ENCODE peak calls at places on chromosomes 3 and 15, in nine cellular contexts. N is cardiac muscle cell, G is AG10803, C is adrenal gland, L is stomach, H is fibroblast of the aortic adventitia, X is lower lobe of right lung, J is body of pancreas, D is fibroblast of pulmonary artery. T is an unnamed sample.

GRCh38 chr3:33115024-33115768 is 1.4 kb downstream of the CRTAP start:
- DNase-seq in N (peak), D (peak), X (peak), C (peak), H (peak), J (peak), G (peak), L (peak), T (peak)

GRCh38 chr3:108159128-108159527 is 63.1 kb downstream of the IFT57 start:
- DNase-seq in X (no peak), G (no peak), L (no peak), H (peak), C (no peak), D (peak), N (peak), J (no peak), T (peak)

GRCh38 chr3:198032445-198032936 is 72.5 kb downstream of the LMLN start:
- DNase-seq in X (no peak), J (no peak), L (no peak), N (peak), G (no peak), C (peak), D (peak), H (no peak), T (no peak)

GRCh38 chr15:39471791-39472190 is 109.1 kb upstream of the THBS1 start:
- DNase-seq in L (no peak), G (peak), J (no peak), H (peak), D (no peak), N (no peak), X (no peak), C (no peak), T (no peak)

GRCh38 chr3:30350011-30350410 is 256.4 kb upstream of the TGFBR2 start:
- DNase-seq in D (no peak), C (no peak), J (no peak), N (no peak), L (no peak), X (no peak), G (no peak), H (no peak), T (no peak)

GRCh38 chr15:89836255-89837133 is 21.8 kb upstream of the ANPEP start:
- DNase-seq in C (peak), H (peak), G (peak), D (peak), X (no peak), N (peak), J (no peak), L (no peak), T (peak)

GRCh38 chr15:40595219-40595618 is 1.2 kb downstream of the KNL1 start:
- DNase-seq in N (no peak), L (no peak), D (no peak), X (no peak), G (no peak), J (no peak), C (no peak), H (no peak), T (no peak)

GRCh38 chr15:85377986-85378385 is 2.4 kb upstream of the AKAP13 start:
- DNase-seq in N (no peak), J (no peak), X (no peak), H (no peak), C (no peak), G (no peak), D (no peak), L (no peak), T (no peak)

GRCh38 chr3:186414735-186415419 is 52.8 kb upstream of the DGKG start:
- DNase-seq in D (peak), N (peak), J (peak), X (no peak), H (peak), L (peak), G (peak), C (peak), T (peak)

GRCh38 chr3:127714151-127714571 is 41.4 kb downstream of the ABTB1 start:
- DNase-seq in X (no peak), N (peak), C (no peak), H (no peak), J (no peak), G (no peak), D (peak), L (no peak), T (no peak)

GRCh38 chr15:91530279-91530678 is 323.2 kb upstream of the SLCO3A1 start:
- DNase-seq in X (no peak), C (no peak), N (no peak), J (no peak), D (no peak), L (no peak), H (no peak), G (no peak), T (no peak)

GRCh38 chr3:98964784-98965183 is 63.3 kb upstream of the DCBLD2 start:
- DNase-seq in N (no peak), G (no peak), D (no peak), C (no peak), J (no peak), L (no peak), H (no peak), X (no peak), T (no peak)

GRCh38 chr15:86076468-86076867 is 3.2 kb upstream of the AGBL1 start:
- DNase-seq in J (no peak), G (no peak), N (no peak), X (no peak), D (no peak), H (no peak), L (no peak), C (no peak), T (no peak)

GRCh38 chr3:38662544-38662943 is 13.1 kb upstream of the SCN5A start:
- DNase-seq in L (no peak), X (no peak), J (no peak), H (peak), N (peak), C (no peak), D (peak), G (peak), T (peak)

DNA sequence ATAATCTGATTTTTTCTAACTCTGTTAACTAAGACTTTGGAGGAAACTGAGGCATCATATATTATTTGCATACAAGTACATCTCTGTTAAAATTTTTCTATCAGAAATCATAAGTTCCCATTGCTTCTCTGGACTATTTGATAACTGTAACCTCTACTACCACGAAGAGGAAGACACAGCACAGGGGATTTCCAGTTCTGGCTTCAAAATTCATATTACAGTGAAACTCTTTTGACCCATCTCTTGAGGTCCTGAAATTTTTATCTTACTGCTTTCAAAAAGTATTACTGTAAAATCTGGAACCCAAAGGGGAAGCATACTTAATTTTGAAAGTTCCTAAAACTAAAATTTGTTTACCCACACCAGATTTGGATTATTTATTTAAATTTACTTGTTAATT is 4.2 kb downstream of the PLSCR1 start:
- DNase-seq in L (no peak), X (no peak), D (no peak), C (no peak), N (no peak), J (no peak), G (no peak), H (no peak), T (no peak)
- H3K4me3 ChIP-seq in L (peak), X (no peak), D (peak), C (peak), N (no peak), J (no peak), G (no peak), H (no peak), T (no peak)

DNA sequence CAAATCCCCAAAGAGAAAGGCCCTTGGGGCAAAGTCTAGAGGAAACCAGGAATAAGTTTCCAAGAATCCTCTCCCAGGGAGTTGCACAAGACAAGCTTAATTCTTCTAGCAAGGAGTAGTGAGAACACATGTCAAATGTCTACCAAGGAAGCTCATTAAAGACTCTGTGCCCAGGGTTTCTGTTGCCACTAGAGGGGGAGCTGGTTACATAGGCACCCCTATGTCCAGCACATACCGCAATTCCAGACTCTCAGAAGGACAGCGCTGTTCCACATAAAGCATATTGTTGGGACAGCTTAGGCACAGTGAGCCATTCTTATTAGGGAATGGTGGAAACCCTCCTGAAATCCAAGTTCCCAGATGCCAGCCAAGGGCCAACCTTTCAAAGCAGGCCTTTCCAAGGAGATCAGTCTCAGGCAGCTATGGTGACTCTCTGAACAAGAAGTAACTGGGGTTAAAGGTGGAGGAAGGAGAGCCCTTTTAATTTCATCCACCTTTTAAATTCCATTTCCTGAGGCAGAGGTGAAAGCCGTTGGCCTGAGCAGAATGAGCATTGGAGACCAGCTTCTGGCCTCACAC is 194.1 kb downstream of the UACA start:
- DNase-seq in J (peak), L (peak), X (no peak), G (peak), H (peak), C (peak), D (peak), N (peak), T (peak)
- TF ChIP-seq CTCF in J (peak), L (peak), X (peak), G (peak), H (peak), C (peak), D (peak), N (peak), T (peak)

DNA sequence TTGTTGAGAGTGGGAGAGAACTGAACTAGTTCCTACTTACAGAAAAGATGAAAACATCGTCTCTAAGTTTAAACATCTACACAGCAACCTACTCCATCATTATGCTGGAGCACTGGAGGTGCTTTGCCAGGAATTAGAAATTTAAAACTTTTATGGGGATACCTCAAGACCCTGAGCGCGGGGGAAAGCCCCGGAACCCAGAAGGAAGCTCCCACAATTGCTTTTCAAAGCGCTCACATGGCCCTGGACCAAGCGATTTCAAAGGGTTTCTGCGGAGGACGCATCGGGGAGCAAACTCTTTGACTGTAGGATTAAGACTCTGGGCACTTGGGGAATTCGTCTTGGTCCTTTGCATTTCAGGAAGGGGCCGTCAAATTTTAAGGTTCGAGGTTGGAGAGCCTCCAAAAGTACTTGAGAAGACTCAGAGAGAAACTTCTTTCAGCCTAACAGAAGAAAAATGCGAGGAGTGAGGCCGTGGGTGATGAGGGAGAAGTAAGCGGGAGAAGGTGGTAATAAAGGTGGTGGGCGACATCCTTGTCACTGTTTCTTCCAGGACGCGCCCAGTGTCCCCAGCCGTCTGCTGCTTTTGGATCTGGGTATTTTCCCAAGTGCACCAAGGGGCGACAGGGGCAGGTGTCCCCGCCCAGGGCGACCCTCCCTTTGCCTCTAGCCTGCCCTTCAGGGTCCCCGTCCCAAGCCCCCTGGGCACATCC is 591 bp downstream of the PROK2 start:
- DNase-seq in C (no peak), H (no peak), X (no peak), J (no peak), L (no peak), D (no peak), G (no peak), N (no peak), T (no peak)
- H3K4me3 ChIP-seq in C (peak), H (no peak), X (peak), J (no peak), L (peak), D (no peak), G (no peak), N (peak), T (no peak)

DNA sequence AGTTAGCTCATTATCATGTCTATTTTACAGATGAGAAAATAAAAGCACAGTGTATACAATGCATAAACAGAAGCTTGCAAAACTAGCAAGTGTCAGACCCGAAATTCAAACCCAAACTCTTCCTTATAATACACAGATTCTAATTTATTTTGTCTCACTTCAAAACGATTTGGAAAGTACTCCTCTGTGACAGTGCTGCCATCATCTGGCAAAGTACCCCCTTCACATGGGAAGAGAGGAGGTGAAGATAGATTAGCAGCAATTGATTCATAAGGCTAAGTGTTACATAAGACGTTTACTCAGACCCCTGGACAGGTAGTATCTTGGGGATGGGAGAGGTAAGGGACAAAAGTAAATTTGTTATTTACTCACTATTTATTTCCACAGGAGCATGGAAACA is 744.0 kb upstream of the SGO1 start:
- DNase-seq in J (no peak), D (peak), C (peak), G (peak), X (no peak), H (peak), N (peak), L (peak), T (peak)
- TF ChIP-seq CTCF in J (peak), D (peak), C (peak), G (peak), X (peak), H (peak), N (peak), L (no peak), T (peak)

GRCh38 chr3:113275876-113276580 is 64.7 kb downstream of the BOC start:
- DNase-seq in L (no peak), X (no peak), G (peak), N (peak), C (peak), H (peak), J (peak), D (peak), T (peak)
- H3K4me3 ChIP-seq in L (no peak), X (peak), G (peak), N (no peak), C (peak), H (peak), J (no peak), D (peak), T (no peak)